ENCODE peak calls at places on chromosomes 5 and 9, in nine cellular contexts. H, W, I, B, Z, S, G, T and K are unnamed samples.
A peak's percentile ranks its signal among the peaks of the same experiment; 100 is the strongest.

GRCh38 chr9:119349548-119349947 is 19.7 kb downstream of the BRINP1 start:
- DNase-seq in H (no peak), T (no peak), G (no peak), W (no peak), I (no peak), Z (no peak), S (no peak), B (no peak), K (no peak)

GRCh38 chr9:87128844-87129493 is 181.7 kb upstream of the GAS1 start:
- DNase-seq in G (no peak), W (no peak), T (no peak), S (no peak), H (no peak), B (no peak), I (no peak), Z (no peak), K (no peak)

GRCh38 chr5:114438471-114438870 is 76.6 kb downstream of the KCNN2 start:
- DNase-seq in B (no peak), W (no peak), Z (no peak), H (no peak), I (no peak), T (no peak), S (no peak), G (no peak), K (no peak)

GRCh38 chr9:129620669-129621295 is at the start of gene C9orf50:
- DNase-seq in H (no peak), B (no peak), I (no peak), Z (no peak), G (no peak), S (no peak), W (no peak), T (no peak), K (no peak)

GRCh38 chr9:98867434-98868168 is 60.1 kb downstream of the GALNT12 start:
- DNase-seq in G (peak; percentile 92), W (no peak), T (peak; percentile 93), Z (peak; percentile 54), I (no peak), H (peak; percentile 79), S (peak; percentile 76), B (peak; percentile 83), K (peak; percentile 62)

GRCh38 chr5:137630972-137631370 is 104.9 kb downstream of the KLHL3 start:
- DNase-seq in I (no peak), T (no peak), W (no peak), B (no peak), G (peak; percentile 4), Z (no peak), S (no peak), H (no peak), K (no peak)

GRCh38 chr5:89034588-89034987 is 151.6 kb upstream of the MEF2C start:
- DNase-seq in S (no peak), Z (no peak), B (no peak), G (peak; percentile 6), W (no peak), T (no peak), H (peak; percentile 20), I (no peak), K (peak; percentile 19)

GRCh38 chr5:130796032-130796431 is 369.0 kb downstream of the HINT1 start:
- DNase-seq in I (no peak), Z (no peak), G (no peak), H (no peak), B (no peak), T (no peak), W (no peak), S (no peak), K (no peak)

GRCh38 chr5:1227669-1228068 is 2.5 kb downstream of the SLC6A18 start:
- DNase-seq in T (no peak), H (peak; percentile 23), S (no peak), W (no peak), B (no peak), I (no peak), Z (no peak), G (peak; percentile 5), K (peak; percentile 82)

GRCh38 chr5:156208271-156208670 is 118.7 kb upstream of the SGCD start:
- DNase-seq in B (no peak), T (no peak), Z (no peak), G (peak; percentile 33), S (no peak), H (no peak), I (no peak), W (no peak), K (no peak)

GRCh38 chr9:90441814-90442213 is 200.8 kb downstream of the DIRAS2 start:
- DNase-seq in T (no peak), B (no peak), S (no peak), W (no peak), I (no peak), Z (no peak), H (no peak), G (no peak), K (no peak)

GRCh38 chr5:90876366-90876765 is 317.8 kb downstream of the ADGRV1 start:
- DNase-seq in H (no peak), W (no peak), B (no peak), I (no peak), T (no peak), Z (no peak), G (no peak), S (no peak), K (no peak)

GRCh38 chr9:33202552-33203300 is 35.6 kb upstream of the B4GALT1 start:
- DNase-seq in H (peak; percentile 35), S (peak; percentile 38), G (peak; percentile 69), Z (peak; percentile 77), T (no peak), I (peak; percentile 63), W (peak; percentile 72), B (peak; percentile 63), K (no peak)

GRCh38 chr5:32314658-32315057 is 1.9 kb upstream of the MTMR12 start:
- DNase-seq in G (no peak), S (no peak), Z (no peak), B (no peak), W (no peak), T (no peak), H (no peak), I (no peak), K (no peak)

GRCh38 chr9:71966601-71967000 is 55.2 kb downstream of the C9orf85 start:
- DNase-seq in Z (no peak), S (no peak), G (no peak), T (no peak), I (no peak), H (no peak), W (no peak), B (no peak), K (no peak)

GRCh38 chr5:74639538-74640449 is 734 bp downstream of the ENC1 start:
- DNase-seq in H (peak; percentile 64), T (no peak), B (peak; percentile 39), S (peak; percentile 41), W (no peak), I (peak; percentile 90), Z (peak; percentile 47), G (peak; percentile 49), K (no peak)

GRCh38 chr5:143479394-143479793 is 75.9 kb upstream of the NR3C1 start:
- DNase-seq in Z (no peak), W (no peak), S (no peak), G (no peak), T (no peak), I (no peak), H (no peak), B (no peak), K (no peak)

GRCh38 chr5:173816728-173817127 is 71.4 kb upstream of the CPEB4 start:
- DNase-seq in Z (no peak), T (peak; percentile 45), G (no peak), S (no peak), H (no peak), W (no peak), B (no peak), I (no peak), K (no peak)

GRCh38 chr5:198516-198915 is 7.2 kb downstream of the LRRC14B start:
- DNase-seq in T (no peak), I (no peak), G (no peak), B (no peak), S (no peak), Z (no peak), H (peak; percentile 2), W (no peak), K (no peak)

GRCh38 chr9:136675477-136676296 is 11.6 kb downstream of the AGPAT2 start:
- DNase-seq in G (no peak), T (no peak), W (no peak), Z (no peak), H (no peak), I (peak; percentile 81), S (no peak), B (no peak), K (no peak)
- TF ChIP-seq POLR2A in G (no peak), T (no peak), W (no peak), Z (no peak), H (no peak), I (no peak), S (no peak), B (no peak), K (no peak)

GRCh38 chr5:102755691-102756371 is 726 bp downstream of the PAM start:
- DNase-seq in I (peak; percentile 17), H (peak; percentile 84), T (peak; percentile 95), S (peak; percentile 71), G (peak; percentile 79), B (peak; percentile 41), W (peak; percentile 57), Z (peak; percentile 74), K (peak; percentile 72)
- TF ChIP-seq POLR2A in I (peak; percentile 68), H (peak; percentile 56), T (no peak), S (peak; percentile 34), G (no peak), B (peak; percentile 18), W (no peak), Z (peak; percentile 30), K (peak; percentile 13)

GRCh38 chr9:124360277-124360676 is 55.0 kb downstream of the PSMB7 start:
- DNase-seq in G (no peak), H (no peak), S (no peak), Z (no peak), B (no peak), W (no peak), I (no peak), T (no peak), K (no peak)

GRCh38 chr9:124359841-124360240 is 55.4 kb downstream of the PSMB7 start:
- DNase-seq in G (no peak), I (no peak), S (no peak), B (no peak), H (no peak), W (no peak), T (no peak), Z (no peak), K (no peak)

GRCh38 chr9:124358617-124359016 is 56.6 kb downstream of the PSMB7 start:
- DNase-seq in S (no peak), G (no peak), B (no peak), W (no peak), H (no peak), T (no peak), Z (no peak), I (no peak), K (no peak)

GRCh38 chr9:124357591-124358361 is 57.5 kb downstream of the PSMB7 start:
- DNase-seq in S (no peak), T (no peak), B (no peak), W (no peak), Z (no peak), I (no peak), G (no peak), H (no peak), K (no peak)

GRCh38 chr9:124359426-124359825 is 55.8 kb downstream of the PSMB7 start:
- DNase-seq in Z (no peak), H (no peak), B (no peak), S (no peak), G (no peak), W (no peak), I (no peak), T (no peak), K (no peak)
- TF ChIP-seq POLR2A in Z (no peak), H (no peak), B (no peak), S (no peak), G (no peak), W (peak; percentile 25), I (no peak), T (no peak), K (no peak)

GRCh38 chr9:120386390-120387131 is 193.4 kb downstream of the CDK5RAP2 start:
- DNase-seq in G (no peak), I (no peak), S (no peak), B (no peak), W (no peak), Z (no peak), T (peak; percentile 69), H (peak; percentile 49), K (no peak)
- TF ChIP-seq POLR2A in G (no peak), I (no peak), S (no peak), B (no peak), W (no peak), Z (no peak), T (no peak), H (no peak), K (no peak)